ENCODE peak calls at places on chromosome 6, in six cellular contexts. J is K562, F is HepG2, D is A549, L is IMR-90, U is GM12878. S is an unnamed sample.

GRCh38 chr6:5126214-5126613 is 41.1 kb downstream of the PPP1R3G start:
- DNase-seq in J (no peak), F (peak), D (no peak), L (peak), U (no peak), S (no peak)

GRCh38 chr6:170178561-170179477 is 112.1 kb downstream of the DLL1 start:
- DNase-seq in J (no peak), F (no peak), D (no peak), L (peak), U (no peak), S (peak)

GRCh38 chr6:44452725-44453124 is 65.2 kb downstream of the CDC5L start:
- DNase-seq in J (no peak), F (peak), D (no peak), L (peak), U (no peak), S (no peak)

GRCh38 chr6:80143312-80143960 is 37.0 kb downstream of the BCKDHB start:
- DNase-seq in J (no peak), F (no peak), D (no peak), L (peak), U (no peak), S (peak)

GRCh38 chr6:5287966-5288297 is 26.6 kb downstream of the FARS2 start:
- DNase-seq in J (no peak), F (no peak), D (no peak), L (no peak), U (no peak), S (no peak)

GRCh38 chr6:98782772-98783171 is 51.6 kb upstream of the POU3F2 start:
- DNase-seq in J (no peak), F (no peak), D (no peak), L (no peak), U (no peak), S (no peak)

GRCh38 chr6:17885079-17885478 is 102.4 kb downstream of the KIF13A start:
- DNase-seq in J (no peak), F (no peak), D (no peak), L (peak), U (no peak), S (no peak)

GRCh38 chr6:39752835-39753744 is 27.9 kb upstream of the KIF6 start:
- DNase-seq in J (no peak), F (no peak), D (no peak), L (no peak), U (peak), S (no peak)

GRCh38 chr6:41074692-41075436 is 2.1 kb downstream of the NFYA start:
- DNase-seq in J (no peak), F (peak), D (no peak), L (peak), U (no peak), S (no peak)

DNA sequence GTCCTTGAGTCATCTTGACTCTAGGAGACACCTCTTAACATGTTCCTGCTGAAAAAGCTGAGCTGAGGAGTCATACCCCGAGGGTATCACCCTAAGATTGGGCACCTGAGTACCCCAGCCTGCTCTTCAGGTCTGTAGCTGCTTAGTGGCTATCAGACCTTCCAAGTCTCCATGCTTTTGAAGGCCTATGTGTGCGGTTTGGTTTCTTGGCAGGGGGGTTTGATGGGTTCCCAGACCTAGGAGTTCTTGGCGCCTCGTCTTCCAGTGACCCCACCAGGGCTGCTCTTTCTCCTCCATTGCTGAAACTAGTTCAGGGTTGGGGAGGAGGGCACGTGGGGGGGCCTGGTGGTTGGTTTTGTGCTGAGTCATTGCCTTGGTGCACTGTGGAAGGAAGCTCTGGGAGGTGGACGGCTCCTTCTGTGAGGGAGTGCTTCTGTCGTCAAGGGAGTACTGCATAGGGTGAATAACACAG is 20.1 kb downstream of the IGF2R start:
- DNase-seq in J (peak), F (no peak), D (no peak), L (no peak), U (no peak), S (no peak)
- TF ChIP-seq SMC3 in J (no peak), F (no peak), D (no peak), L (no peak), U (no peak), S (no peak)

DNA sequence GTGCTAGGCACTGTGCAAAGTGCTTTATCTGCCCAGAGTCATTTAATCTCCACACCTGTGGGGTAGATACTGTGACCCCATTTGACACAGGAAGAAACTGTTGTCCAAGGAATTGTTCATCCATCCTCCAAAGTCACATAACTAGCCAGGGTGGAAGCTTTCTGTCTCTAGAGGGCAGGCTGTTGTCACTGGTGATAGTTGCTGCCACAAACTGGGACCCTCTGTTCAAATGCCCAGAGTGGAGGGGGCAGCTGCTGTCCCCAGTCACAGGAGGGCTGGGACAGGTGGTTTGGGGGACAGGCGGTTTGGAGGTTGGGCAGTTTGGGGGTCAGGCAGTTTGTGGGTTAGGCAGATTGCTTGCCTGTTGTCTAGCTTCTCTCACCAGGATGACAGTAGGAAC is 16.1 kb upstream of the TMEM242 start:
- DNase-seq in J (no peak), F (no peak), D (no peak), L (no peak), U (no peak), S (no peak)
- TF ChIP-seq CTCF in J (peak), F (peak), D (no peak), L (no peak), U (peak), S (no peak)

DNA sequence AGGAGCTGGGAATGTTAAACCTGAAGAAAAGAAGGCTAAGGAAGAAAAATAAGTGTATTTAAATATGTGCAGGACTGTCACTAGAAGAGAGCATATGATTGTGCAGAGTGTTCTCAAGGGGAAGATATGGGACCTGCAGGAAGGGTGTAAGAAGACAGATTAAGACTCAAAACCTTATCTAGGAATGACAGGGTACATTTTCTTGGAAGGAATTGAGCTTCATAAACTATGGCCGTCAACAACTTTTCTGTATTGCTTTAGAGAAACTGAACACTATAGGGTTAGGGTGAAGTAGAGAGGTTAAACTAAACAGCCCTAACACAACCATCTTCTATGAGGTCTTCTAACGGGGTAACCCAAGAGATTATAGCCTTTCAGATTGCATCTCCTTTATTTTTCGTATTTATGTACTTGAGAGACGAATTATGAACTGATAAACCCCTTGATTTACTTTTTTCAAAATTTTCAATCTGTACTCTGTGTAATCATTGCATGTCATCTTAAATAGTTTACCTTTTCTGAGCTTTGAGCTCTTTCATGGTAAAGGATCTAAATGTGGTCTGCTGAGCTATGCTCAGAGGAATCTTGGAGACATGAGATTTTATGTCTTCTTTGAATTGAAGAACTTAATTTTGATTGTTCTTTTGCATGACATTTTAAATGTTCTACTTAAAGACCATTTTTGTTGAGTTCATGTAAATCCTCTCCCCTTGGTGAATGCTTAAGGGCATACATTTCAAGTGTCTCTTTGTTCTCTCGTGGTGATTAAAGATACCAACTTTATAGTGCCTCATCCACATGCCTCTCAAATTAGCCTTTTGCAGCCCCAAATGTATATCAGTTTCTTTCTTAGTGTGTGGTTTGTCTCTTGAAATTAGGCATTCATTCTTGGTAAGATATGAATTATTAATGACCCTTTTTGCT is 116.5 kb upstream of the SCGN start:
- DNase-seq in J (peak), F (no peak), D (no peak), L (no peak), U (no peak), S (no peak)
- TF ChIP-seq RAD21 in J (no peak), F (no peak), D (no peak), L (no peak), U (no peak), S (no peak)

GRCh38 chr6:32752580-32752979 is 10.8 kb downstream of the HLA-DQB2 start:
- DNase-seq in J (no peak), F (no peak), D (no peak), L (no peak), U (no peak), S (no peak)
- TF ChIP-seq SMC3 in J (no peak), F (no peak), D (no peak), L (no peak), U (no peak), S (no peak)

GRCh38 chr6:116535109-116535508 is 10.4 kb downstream of the TRAPPC3L start:
- DNase-seq in J (no peak), F (no peak), D (no peak), L (peak), U (no peak), S (no peak)

GRCh38 chr6:116536216-116536621 is 9.3 kb downstream of the TRAPPC3L start:
- DNase-seq in J (peak), F (peak), D (peak), L (peak), U (no peak), S (peak)

GRCh38 chr6:116531675-116532570 is 13.6 kb downstream of the TRAPPC3L start:
- DNase-seq in J (peak), F (peak), D (peak), L (peak), U (no peak), S (peak)

GRCh38 chr6:116530436-116530835 is 15.0 kb downstream of the TRAPPC3L start:
- DNase-seq in J (no peak), F (peak), D (no peak), L (peak), U (no peak), S (no peak)

DNA sequence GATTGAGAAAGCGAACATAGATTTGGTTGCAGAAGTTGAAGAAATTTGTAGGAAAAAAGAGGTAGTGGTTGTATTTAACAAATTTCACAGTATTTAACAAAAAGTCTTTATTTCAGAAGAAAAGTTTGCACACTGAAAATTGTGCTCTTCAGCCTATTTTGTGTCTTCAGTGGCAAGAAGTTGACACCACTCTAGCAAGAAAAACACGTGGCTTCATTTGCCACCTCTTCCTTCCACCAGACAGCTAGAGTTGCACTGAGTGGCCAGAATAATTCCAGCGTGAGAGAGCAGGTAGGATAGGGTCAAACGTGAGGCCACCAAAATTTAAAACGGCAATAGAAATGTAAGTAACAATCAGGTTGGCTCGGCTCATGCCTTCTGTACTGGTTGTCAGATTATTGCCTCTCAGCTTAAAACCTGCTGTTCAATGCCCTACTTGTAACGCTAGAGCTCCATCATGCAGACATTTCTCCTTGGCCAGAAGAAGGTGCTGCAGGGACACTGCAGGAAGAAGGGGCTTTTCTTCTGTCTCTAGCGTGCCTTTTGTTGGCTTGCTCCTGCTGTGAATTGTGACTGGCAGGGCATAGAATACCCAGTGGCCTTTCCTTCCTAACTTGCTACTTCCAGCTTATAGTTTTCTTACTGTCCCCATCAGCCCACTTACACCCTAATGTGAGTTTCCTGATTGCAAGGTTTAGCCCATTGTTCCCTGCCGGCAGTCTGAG is 12.1 kb downstream of the TRAPPC3L start:
- DNase-seq in J (peak), F (no peak), D (no peak), L (no peak), U (no peak), S (no peak)
- TF ChIP-seq CTCF in J (peak), F (peak), D (no peak), L (no peak), U (no peak), S (no peak)

GRCh38 chr6:119552016-119552415 is 202.5 kb upstream of the MAN1A1 start:
- DNase-seq in J (no peak), F (no peak), D (no peak), L (no peak), U (no peak), S (no peak)
- TF ChIP-seq RAD21 in J (no peak), F (no peak), D (no peak), L (no peak), U (no peak), S (no peak)

GRCh38 chr6:108116781-108117426 is 42.4 kb upstream of the OSTM1 start:
- DNase-seq in J (no peak), F (no peak), D (no peak), L (no peak), U (no peak), S (peak)

GRCh38 chr6:108118791-108119211 is 44.3 kb upstream of the OSTM1 start:
- DNase-seq in J (no peak), F (no peak), D (no peak), L (no peak), U (no peak), S (peak)

GRCh38 chr6:108116424-108116780 is 41.9 kb upstream of the OSTM1 start:
- DNase-seq in J (no peak), F (no peak), D (no peak), L (no peak), U (no peak), S (no peak)

GRCh38 chr6:108118359-108118724 is 43.8 kb upstream of the OSTM1 start:
- DNase-seq in J (no peak), F (no peak), D (no peak), L (no peak), U (no peak), S (peak)

GRCh38 chr6:108117427-108118358 is 43.2 kb upstream of the OSTM1 start:
- DNase-seq in J (no peak), F (no peak), D (peak), L (peak), U (no peak), S (peak)
- TF ChIP-seq SMC3 in J (no peak), F (no peak), D (no peak), L (no peak), U (no peak), S (no peak)

GRCh38 chr6:89412071-89413005 is at the start of gene RRAGD:
- DNase-seq in J (peak), F (no peak), D (peak), L (no peak), U (no peak), S (peak)
- TF ChIP-seq CTCF in J (no peak), F (no peak), D (no peak), L (no peak), U (no peak), S (no peak)

GRCh38 chr6:19433101-19433500 is 404.1 kb upstream of the ID4 start:
- DNase-seq in J (no peak), F (no peak), D (no peak), L (no peak), U (no peak), S (no peak)
- TF ChIP-seq RAD21 in J (no peak), F (no peak), D (no peak), L (no peak), U (no peak), S (no peak)

S was measured in SK-N-SH.